ENCODE peak calls at places on chromosomes 11 and 22, in seven cellular contexts. I is upper lobe of right lung, K is HCT116, U is HFF-Myc, T is mucosa of descending colon, D is GM12865, S is AG04450. W is an unnamed sample.

GRCh38 chr11:326842-327580 is 6.4 kb upstream of the IFITM3 start:
- DNase-seq in I (peak; percentile 83), K (no peak), U (no peak), T (peak; percentile 73), D (peak; percentile 94), S (no peak), W (peak; percentile 74)

GRCh38 chr11:72013765-72014711 is 15.3 kb downstream of the IL18BP start:
- DNase-seq in I (peak; percentile 49), K (no peak), U (no peak), T (no peak), D (no peak), S (no peak), W (no peak)

GRCh38 chr11:43632171-43632570 is 48.4 kb upstream of the HSD17B12 start:
- DNase-seq in I (no peak), K (no peak), U (peak; percentile 38), T (no peak), D (no peak), S (no peak), W (peak; percentile 47)

GRCh38 chr11:111422494-111423249 is 43.6 kb upstream of the POU2AF1 start:
- DNase-seq in I (peak; percentile 83), K (peak; percentile 37), U (no peak), T (peak; percentile 83), D (peak; percentile 86), S (no peak), W (peak; percentile 61)

GRCh38 chr11:62922653-62923371 is 1.6 kb upstream of the CHRM1 start:
- DNase-seq in I (peak; percentile 65), K (no peak), U (no peak), T (no peak), D (peak; percentile 41), S (no peak), W (no peak)

GRCh38 chr11:97973352-97973857 is 1047.3 kb upstream of the CNTN5 start:
- DNase-seq in I (no peak), K (no peak), U (no peak), T (no peak), D (no peak), S (no peak), W (no peak)

GRCh38 chr22:36417281-36417686 is 29.5 kb upstream of the MYH9 start:
- DNase-seq in I (peak; percentile 76), K (no peak), U (peak; percentile 81), T (peak; percentile 80), D (peak; percentile 68), S (no peak), W (peak; percentile 74)

GRCh38 chr22:29205598-29206371 is at the start of gene EMID1:
- DNase-seq in I (peak; percentile 75), K (no peak), U (no peak), T (peak; percentile 61), D (peak; percentile 53), S (no peak), W (peak; percentile 21)

GRCh38 chr11:70826541-70826943 is 425.8 kb downstream of the SHANK2 start:
- DNase-seq in I (no peak), K (no peak), U (no peak), T (no peak), D (no peak), S (no peak), W (peak; percentile 50)

GRCh38 chr22:48433647-48434046 is 1394.0 kb downstream of the BRD1 start:
- DNase-seq in I (peak; percentile 31), K (no peak), U (no peak), T (no peak), D (no peak), S (no peak), W (no peak)

GRCh38 chr11:14073821-14074529 is 111.5 kb downstream of the SPON1 start:
- DNase-seq in I (no peak), K (no peak), U (no peak), T (no peak), D (no peak), S (no peak), W (peak; percentile 12)

GRCh38 chr22:43554694-43555365 is 143.0 kb downstream of the MPPED1 start:
- DNase-seq in I (no peak), K (no peak), U (no peak), T (no peak), D (no peak), S (no peak), W (no peak)

GRCh38 chr11:7480132-7480531 is 5.2 kb upstream of the OLFML1 start:
- DNase-seq in I (no peak), K (no peak), U (no peak), T (no peak), D (no peak), S (no peak), W (peak; percentile 77)

GRCh38 chr11:118928108-118928869 is 2.6 kb upstream of the BCL9L start:
- DNase-seq in I (peak; percentile 92), K (peak; percentile 96), U (peak; percentile 85), T (peak; percentile 95), D (peak; percentile 93), S (peak; percentile 78), W (peak; percentile 91)

GRCh38 chr11:118929496-118930151 is 3.9 kb upstream of the BCL9L start:
- DNase-seq in I (peak; percentile 92), K (peak; percentile 89), U (no peak), T (peak; percentile 91), D (peak; percentile 70), S (no peak), W (peak; percentile 64)

GRCh38 chr11:118928870-118929495 is 3.3 kb upstream of the BCL9L start:
- DNase-seq in I (peak; percentile 80), K (no peak), U (no peak), T (no peak), D (no peak), S (no peak), W (peak; percentile 70)

GRCh38 chr11:118930152-118930712 is 4.5 kb upstream of the BCL9L start:
- DNase-seq in I (peak; percentile 90), K (peak; percentile 97), U (no peak), T (peak; percentile 95), D (peak; percentile 88), S (no peak), W (peak; percentile 84)

DNA sequence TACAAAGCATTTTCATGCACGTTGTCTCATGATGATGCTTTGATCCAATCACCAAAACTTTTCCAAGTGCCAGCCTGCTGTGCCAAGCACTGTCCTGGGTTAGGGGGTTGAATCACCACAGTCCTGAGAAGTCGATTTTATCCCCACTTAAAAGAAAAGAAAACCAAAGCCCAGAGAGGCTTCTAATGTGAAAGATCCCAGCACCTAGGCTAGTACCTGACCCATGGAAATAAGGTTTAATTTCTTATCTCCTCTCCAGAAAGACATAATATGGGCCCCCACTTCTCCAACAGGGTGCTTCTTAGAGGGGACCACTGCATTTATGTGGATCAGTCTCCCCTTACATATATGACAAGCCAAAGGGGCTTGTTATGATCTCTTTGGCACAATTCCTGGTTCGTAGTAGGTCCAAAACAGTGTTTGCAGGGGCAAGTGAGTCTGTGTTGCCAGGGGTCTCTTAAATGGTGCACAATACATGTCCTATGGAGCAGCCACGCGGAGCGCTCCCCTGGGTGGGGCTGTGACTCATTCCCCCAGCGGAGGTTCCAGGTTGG is 1.9 kb upstream of the BCL9L start:
- DNase-seq in I (no peak), K (no peak), U (no peak), T (no peak), D (no peak), S (no peak), W (no peak)
- H3K4me3 ChIP-seq in I (peak overlapping the region; percentile 87), K (peak overlapping the region; percentile 73), U (no peak overlapping the region), T (no peak overlapping the region), D (no peak overlapping the region), S (peak overlapping the region; percentile 74), W (peak overlapping the region; percentile 52)

GRCh38 chr11:11985016-11985715 is 23.3 kb downstream of the DKK3 start:
- DNase-seq in I (peak; percentile 48), K (no peak), U (no peak), T (no peak), D (no peak), S (no peak), W (peak; percentile 82)
- H3K4me3 ChIP-seq in I (no peak overlapping the region), K (no peak overlapping the region), U (no peak overlapping the region), T (no peak overlapping the region), D (no peak overlapping the region), S (no peak overlapping the region), W (no peak overlapping the region)

DNA sequence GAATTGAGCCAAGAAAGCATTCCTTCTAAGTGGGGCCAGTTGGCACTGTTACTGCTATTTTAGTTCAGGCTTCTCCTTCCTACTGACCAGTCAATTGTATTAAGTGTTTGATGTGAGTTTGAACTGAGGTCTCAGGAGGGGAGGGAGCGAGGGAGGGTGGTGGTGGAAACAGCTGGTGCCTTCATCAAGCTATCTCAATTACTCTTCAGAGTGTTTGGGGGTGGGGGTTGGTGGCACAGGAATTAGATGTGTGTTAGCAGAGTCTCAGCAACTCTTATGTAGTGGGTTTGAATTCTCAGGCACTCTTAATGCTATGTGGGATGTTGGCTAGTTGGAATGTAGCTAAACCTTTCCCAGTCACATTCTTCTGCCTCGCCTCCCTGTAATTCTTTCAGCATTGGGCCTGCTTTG is 14.5 kb downstream of the CTNND1 start:
- DNase-seq in I (no peak), K (no peak), U (no peak), T (no peak), D (no peak), S (no peak), W (no peak)
- H3K4me3 ChIP-seq in I (peak overlapping the region; percentile 30), K (no peak overlapping the region), U (no peak overlapping the region), T (no peak overlapping the region), D (no peak overlapping the region), S (no peak overlapping the region), W (no peak overlapping the region)

DNA sequence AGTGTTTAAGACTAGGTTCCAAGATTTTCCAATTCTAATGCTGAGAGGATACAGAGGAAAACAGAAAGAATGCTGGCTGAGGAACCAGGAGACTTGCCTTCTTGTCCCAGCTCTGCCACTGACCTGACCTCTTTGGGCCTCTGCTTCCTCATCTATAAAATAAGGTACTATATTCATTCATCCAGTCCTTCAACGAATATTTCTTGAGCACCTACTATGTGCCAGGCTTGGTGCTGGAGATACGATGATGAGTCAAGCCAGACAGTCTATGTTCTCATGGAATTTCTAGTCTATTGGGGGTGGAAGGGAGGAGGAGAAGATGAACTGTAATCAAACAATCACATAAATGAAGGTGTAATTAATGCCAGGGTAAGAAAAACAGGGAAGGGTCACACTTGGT is 27.8 kb upstream of the UPB1 start:
- DNase-seq in I (no peak), K (no peak), U (no peak), T (no peak), D (no peak), S (no peak), W (no peak)
- H3K4me3 ChIP-seq in I (no peak overlapping the region), K (no peak overlapping the region), U (no peak overlapping the region), T (no peak overlapping the region), D (no peak overlapping the region), S (no peak overlapping the region), W (no peak overlapping the region)

W was measured in foreskin fibroblast.